ENCODE peak calls at places on chromosomes 2 and 18, in seven cellular contexts. V is BE2C, Y is fibroblast of lung, N is pancreas, T is right lobe of liver, S is fibroblast of mammary gland, D is K562. Q is an unnamed sample.

GRCh38 chr18:67217551-67218166 is 298.9 kb downstream of the DSEL start:
- DNase-seq in V (peak), Y (peak), N (no peak), T (peak), S (peak), D (peak), Q (peak)

GRCh38 chr2:238294393-238295143 is 6.2 kb upstream of the PER2 start:
- DNase-seq in V (no peak), Y (no peak), N (peak), T (peak), S (no peak), D (no peak), Q (no peak)

GRCh38 chr18:3409811-3410210 is 40.2 kb upstream of the TGIF1 start:
- DNase-seq in V (no peak), Y (no peak), N (no peak), T (no peak), S (no peak), D (no peak), Q (no peak)

GRCh38 chr18:12890500-12890899 is 6.5 kb upstream of the PTPN2 start:
- DNase-seq in V (no peak), Y (no peak), N (no peak), T (no peak), S (no peak), D (no peak), Q (no peak)

GRCh38 chr2:16351137-16351536 is 314.5 kb downstream of the CYRIA start:
- DNase-seq in V (peak), Y (no peak), N (no peak), T (no peak), S (no peak), D (no peak), Q (no peak)

GRCh38 chr2:219688560-219689445 is 61.4 kb downstream of the SLC4A3 start:
- DNase-seq in V (no peak), Y (peak), N (no peak), T (no peak), S (peak), D (no peak), Q (peak)

GRCh38 chr2:102803041-102803896 is 41.4 kb downstream of the TMEM182 start:
- DNase-seq in V (no peak), Y (no peak), N (no peak), T (no peak), S (no peak), D (no peak), Q (no peak)

GRCh38 chr2:167157523-167157922 is 269.2 kb downstream of the XIRP2 start:
- DNase-seq in V (no peak), Y (peak), N (no peak), T (no peak), S (no peak), D (no peak), Q (no peak)

GRCh38 chr2:237309011-237309410 is 105.0 kb downstream of the COL6A3 start:
- DNase-seq in V (no peak), Y (peak), N (no peak), T (no peak), S (no peak), D (no peak), Q (peak)

GRCh38 chr2:157784169-157784822 is 91.8 kb downstream of the ACVR1 start:
- DNase-seq in V (no peak), Y (peak), N (peak), T (peak), S (peak), D (peak), Q (peak)

GRCh38 chr2:157779794-157780193 is 96.3 kb downstream of the ACVR1 start:
- DNase-seq in V (no peak), Y (no peak), N (no peak), T (no peak), S (no peak), D (no peak), Q (no peak)

GRCh38 chr2:157783180-157783579 is 93.0 kb downstream of the ACVR1 start:
- DNase-seq in V (no peak), Y (no peak), N (no peak), T (peak), S (no peak), D (no peak), Q (no peak)

GRCh38 chr2:157780211-157780610 is 95.9 kb downstream of the ACVR1 start:
- DNase-seq in V (no peak), Y (no peak), N (no peak), T (no peak), S (no peak), D (no peak), Q (no peak)

GRCh38 chr2:157782057-157782845 is 93.9 kb downstream of the ACVR1 start:
- DNase-seq in V (no peak), Y (peak), N (no peak), T (no peak), S (peak), D (no peak), Q (no peak)
- TF ChIP-seq CTCF in V (peak), Y (peak), N (no peak), T (no peak), S (peak), D (peak), Q (peak)

DNA sequence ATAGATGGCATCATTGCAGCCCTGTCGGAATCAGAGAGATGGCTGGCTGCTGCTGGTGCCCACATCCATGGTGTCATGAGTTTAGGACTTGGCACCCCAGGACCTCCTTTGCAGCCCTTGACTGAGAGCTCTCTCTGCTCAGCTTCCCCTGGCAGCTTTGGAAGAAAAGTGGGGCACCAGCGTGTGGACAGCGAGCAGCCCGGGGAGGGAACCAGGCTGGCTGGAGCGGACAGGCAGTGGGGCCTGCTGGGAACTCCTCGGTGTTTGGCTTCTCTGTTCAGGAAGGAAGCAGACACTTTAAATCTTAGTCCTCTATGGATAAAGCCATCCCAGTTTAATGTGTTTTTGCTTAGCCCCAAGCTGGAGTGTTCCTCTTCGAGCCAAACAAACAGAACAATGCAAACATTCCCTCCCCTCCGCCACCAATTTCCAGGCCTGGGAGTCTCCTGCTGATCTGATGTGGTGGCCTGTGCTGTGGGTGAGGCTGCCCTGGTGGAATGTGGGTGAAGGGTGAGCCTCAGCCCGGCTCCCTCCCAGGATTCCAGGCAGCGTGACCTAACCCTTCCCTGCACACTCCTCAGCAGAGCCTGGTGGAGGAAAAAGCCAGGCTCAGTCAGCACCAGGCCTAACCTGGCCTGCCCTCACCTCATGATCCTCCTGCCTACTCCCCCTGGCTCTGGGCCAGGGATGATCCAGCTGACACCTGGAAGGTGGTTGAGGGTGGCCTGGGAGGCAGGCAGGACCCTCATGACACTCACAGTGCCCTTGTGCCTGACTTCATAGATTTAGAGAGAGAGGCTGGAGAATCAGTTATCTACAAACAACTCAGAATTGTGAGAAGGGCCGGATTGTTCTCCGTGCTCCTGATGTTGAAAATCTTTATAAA is 21.6 kb upstream of the ITGB6 start:
- DNase-seq in V (no peak), Y (peak), N (no peak), T (no peak), S (peak), D (no peak), Q (peak)
- H3K4me3 ChIP-seq in V (no peak), Y (no peak), N (no peak), T (no peak), S (no peak), D (no peak), Q (no peak)

GRCh38 chr18:76528477-76529432 is 33.7 kb upstream of the ZNF516 start:
- DNase-seq in V (no peak), Y (peak), N (no peak), T (no peak), S (peak), D (no peak), Q (peak)
- TF ChIP-seq CTCF in V (no peak), Y (no peak), N (no peak), T (no peak), S (peak), D (no peak), Q (peak)

GRCh38 chr18:48833701-48834394 is 116.9 kb downstream of the SMAD7 start:
- DNase-seq in V (no peak), Y (no peak), N (peak), T (peak), S (peak), D (no peak), Q (peak)

GRCh38 chr18:48831802-48832201 is 119.0 kb downstream of the SMAD7 start:
- DNase-seq in V (no peak), Y (no peak), N (peak), T (no peak), S (no peak), D (no peak), Q (no peak)

GRCh38 chr18:48831113-48831759 is 119.5 kb downstream of the SMAD7 start:
- DNase-seq in V (no peak), Y (no peak), N (peak), T (peak), S (no peak), D (no peak), Q (no peak)

GRCh38 chr18:48834421-48835011 is 116.2 kb downstream of the SMAD7 start:
- DNase-seq in V (peak), Y (peak), N (peak), T (peak), S (peak), D (no peak), Q (peak)

DNA sequence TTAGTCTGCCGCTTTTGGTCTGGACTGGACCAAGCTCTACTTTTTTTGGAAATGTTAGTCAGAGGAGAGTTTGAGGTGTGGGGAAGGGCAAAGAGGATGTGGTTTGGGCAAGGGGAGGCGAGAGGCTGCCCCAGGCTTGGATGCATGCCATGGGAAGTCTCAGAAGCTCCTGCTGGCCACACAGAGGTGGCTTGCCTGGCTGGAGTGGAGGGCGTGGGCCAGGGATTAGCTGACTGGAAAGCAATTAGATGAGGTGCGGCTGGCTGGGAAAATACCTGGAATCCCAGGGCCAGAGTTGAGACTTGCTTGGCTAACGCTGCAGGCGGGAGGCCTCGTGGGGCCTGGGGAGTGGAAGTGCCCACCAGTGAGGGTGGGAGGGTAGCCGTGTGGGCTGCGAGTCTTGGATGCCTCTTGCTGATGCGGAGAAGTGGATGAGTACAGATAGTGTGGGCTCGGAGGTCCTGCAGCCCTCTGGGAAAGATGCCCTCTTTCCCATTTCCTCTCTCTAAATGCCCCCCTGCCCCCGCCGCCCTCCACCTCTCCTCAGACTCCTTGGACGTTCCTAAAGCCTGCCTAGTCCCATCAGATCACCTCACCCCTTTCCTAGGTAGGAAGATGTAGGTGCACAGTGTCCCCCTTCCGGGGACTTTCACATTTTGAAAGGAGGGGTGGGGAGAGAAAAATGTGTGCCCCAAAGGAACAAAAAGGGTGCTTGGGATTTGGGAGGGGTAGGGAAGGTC is 117.6 kb downstream of the SMAD7 start:
- DNase-seq in V (no peak), Y (peak), N (peak), T (peak), S (peak), D (no peak), Q (peak)
- H3K4me3 ChIP-seq in V (no peak), Y (no peak), N (no peak), T (no peak), S (no peak), D (no peak), Q (no peak)

GRCh38 chr2:196759378-196759706 is 40.1 kb downstream of the GTF3C3 start:
- DNase-seq in V (no peak), Y (peak), N (no peak), T (no peak), S (peak), D (no peak), Q (no peak)

GRCh38 chr2:196758474-196759377 is 40.8 kb downstream of the GTF3C3 start:
- DNase-seq in V (no peak), Y (peak), N (no peak), T (no peak), S (peak), D (no peak), Q (peak)
- TF ChIP-seq CTCF in V (peak), Y (no peak), N (no peak), T (peak), S (peak), D (no peak), Q (peak)

GRCh38 chr2:84515788-84516187 is 510 bp upstream of the DNAH6 start:
- DNase-seq in V (no peak), Y (no peak), N (no peak), T (no peak), S (no peak), D (no peak), Q (no peak)
- H3K4me3 ChIP-seq in V (peak), Y (peak), N (peak), T (peak), S (peak), D (no peak), Q (peak)

GRCh38 chr2:141195087-141195486 is 935.7 kb downstream of the LRP1B start:
- DNase-seq in V (no peak), Y (no peak), N (no peak), T (no peak), S (no peak), D (no peak), Q (peak)
- TF ChIP-seq CTCF in V (no peak), Y (no peak), N (no peak), T (no peak), S (no peak), D (no peak), Q (no peak)

GRCh38 chr2:27408601-27409320 is 630 bp downstream of the PPM1G start:
- DNase-seq in V (no peak), Y (no peak), N (no peak), T (no peak), S (no peak), D (no peak), Q (no peak)

GRCh38 chr2:27412419-27413152 is 3.2 kb upstream of the PPM1G start:
- DNase-seq in V (no peak), Y (no peak), N (no peak), T (no peak), S (no peak), D (no peak), Q (no peak)

GRCh38 chr2:27409321-27410073 is at the start of gene PPM1G:
- DNase-seq in V (peak), Y (peak), N (peak), T (peak), S (peak), D (peak), Q (peak)

GRCh38 chr2:27407798-27408491 is 1.4 kb downstream of the PPM1G start:
- DNase-seq in V (peak), Y (peak), N (no peak), T (no peak), S (peak), D (peak), Q (peak)
- H3K4me3 ChIP-seq in V (peak), Y (peak), N (no peak), T (peak), S (peak), D (peak), Q (peak)

DNA sequence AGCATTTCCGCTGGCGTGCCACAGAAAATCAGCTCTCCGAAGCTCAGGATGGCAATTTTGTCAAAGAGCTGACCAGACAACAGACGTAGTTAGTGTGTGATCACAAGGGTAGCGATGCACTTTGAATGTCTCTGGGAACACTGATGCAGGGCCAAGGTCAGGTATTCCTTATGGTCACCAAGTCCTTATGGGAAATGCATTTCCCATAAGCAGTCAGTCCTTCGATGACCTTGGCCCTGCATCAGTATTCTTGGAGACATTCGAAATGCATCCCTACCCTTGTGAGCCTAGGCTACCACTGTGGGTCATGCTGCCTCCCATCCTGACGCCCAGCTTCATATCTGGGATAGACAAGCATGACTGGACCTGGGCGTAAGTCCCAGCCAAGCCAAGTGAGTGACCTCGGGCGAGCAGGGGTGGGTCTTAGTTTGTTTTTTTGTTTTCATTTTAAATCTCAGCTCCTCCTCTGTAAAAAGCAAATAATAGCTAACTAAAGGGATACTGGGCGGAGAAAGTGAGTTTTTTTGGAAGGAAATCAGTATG is 13.6 kb downstream of the ABCG5 start:
- DNase-seq in V (no peak), Y (no peak), N (no peak), T (peak), S (no peak), D (no peak), Q (no peak)
- TF ChIP-seq CTCF in V (no peak), Y (no peak), N (no peak), T (no peak), S (no peak), D (no peak), Q (no peak)